ENCODE peak calls at places on chromosome 20, in five cellular contexts. W is GM04503, O is NCI-H2081, U is iPS-NIHi11, D is KG1. V is an unnamed sample.

GRCh38 chr20:6959900-6960312 is 192.4 kb downstream of the BMP2 start:
- DNase-seq in W (no peak), O (peak; percentile 16), U (no peak), D (no peak), V (no peak)

GRCh38 chr20:37864275-37864674 is 38.7 kb upstream of the VSTM2L start:
- DNase-seq in W (no peak), O (no peak), U (no peak), D (no peak), V (no peak)

GRCh38 chr20:5195655-5196054 is 68.8 kb downstream of the CDS2 start:
- DNase-seq in W (peak; percentile 42), O (no peak), U (no peak), D (no peak), V (no peak)

GRCh38 chr20:16946097-16946496 is 197.9 kb downstream of the OTOR start:
- DNase-seq in W (no peak), O (no peak), U (no peak), D (no peak), V (no peak)

GRCh38 chr20:61297981-61298380 is 45.9 kb downstream of the CDH4 start:
- DNase-seq in W (no peak), O (no peak), U (no peak), D (no peak), V (no peak)

GRCh38 chr20:50271674-50272412 is 81.2 kb downstream of the CEBPB start:
- DNase-seq in W (no peak), O (no peak), U (no peak), D (no peak), V (no peak)

GRCh38 chr20:50308513-50309279 is 118.1 kb downstream of the CEBPB start:
- DNase-seq in W (peak; percentile 94), O (no peak), U (peak; percentile 83), D (no peak), V (no peak)

GRCh38 chr20:49343246-49343645 is 65.4 kb upstream of the ZNFX1 start:
- DNase-seq in W (no peak), O (no peak), U (no peak), D (no peak), V (no peak)

GRCh38 chr20:7792131-7792869 is 148.0 kb downstream of the HAO1 start:
- DNase-seq in W (no peak), O (no peak), U (no peak), D (no peak), V (no peak)

GRCh38 chr20:23700931-23701330 is 12.1 kb upstream of the CST4 start:
- DNase-seq in W (no peak), O (no peak), U (no peak), D (no peak), V (no peak)

GRCh38 chr20:37298190-37298939 is 8.9 kb downstream of the MANBAL start:
- DNase-seq in W (no peak), O (no peak), U (no peak), D (no peak), V (no peak)

GRCh38 chr20:2745936-2746635 is 53.5 kb downstream of the EBF4 start:
- DNase-seq in W (no peak), O (no peak), U (no peak), D (no peak), V (no peak)

GRCh38 chr20:63191400-63191799 is 24.5 kb downstream of the YTHDF1 start:
- DNase-seq in W (no peak), O (peak; percentile 96), U (no peak), D (no peak), V (no peak)

GRCh38 chr20:46111028-46111835 is 6.9 kb upstream of the CD40 start:
- DNase-seq in W (no peak), O (no peak), U (no peak), D (no peak), V (no peak)

GRCh38 chr20:57434390-57434700 is 43.1 kb downstream of the RBM38 start:
- DNase-seq in W (no peak), O (no peak), U (no peak), D (no peak), V (no peak)

GRCh38 chr20:9068896-9069663 is at the start of gene PLCB4:
- DNase-seq in W (no peak), O (peak; percentile 94), U (peak; percentile 65), D (no peak), V (peak; percentile 35)

GRCh38 chr20:63702751-63703470 is 4.9 kb downstream of the ARFRP1 start:
- DNase-seq in W (no peak), O (no peak), U (peak; percentile 3), D (no peak), V (no peak)

V was measured in HuH-7.5.